ENCODE peak calls at places on chromosomes 13 and 19, in seven cellular contexts. D is esophagus squamous epithelium, G is AG04449, F is psoas muscle, M is ovary, H is cardiac fibroblast, N is AG09309. L is an unnamed sample.

GRCh38 chr13:36919206-36919832 is 719 bp downstream of the SMAD9 start:
- DNase-seq in D (no peak), G (no peak), F (peak), M (peak), H (peak), N (no peak), L (peak)

GRCh38 chr19:57348136-57348535 is 2.9 kb upstream of the ZNF304 start:
- DNase-seq in D (no peak), G (peak), F (no peak), M (no peak), H (peak), N (peak), L (no peak)

GRCh38 chr13:52128714-52129700 is at the start of gene NEK5:
- DNase-seq in D (no peak), G (no peak), F (peak), M (peak), H (peak), N (no peak), L (no peak)

GRCh38 chr13:99276706-99277105 is 18.5 kb upstream of the GPR18 start:
- DNase-seq in D (no peak), G (no peak), F (no peak), M (no peak), H (no peak), N (no peak), L (no peak)

GRCh38 chr13:54687173-54687572 is 1658.6 kb downstream of the OLFM4 start:
- DNase-seq in D (no peak), G (no peak), F (no peak), M (no peak), H (no peak), N (no peak), L (no peak)

GRCh38 chr13:25117312-25117711 is 21.4 kb downstream of the PABPC3 start:
- DNase-seq in D (no peak), G (no peak), F (no peak), M (no peak), H (no peak), N (no peak), L (no peak)

GRCh38 chr13:46388846-46389245 is 1.8 kb upstream of the RUBCNL start:
- DNase-seq in D (no peak), G (no peak), F (no peak), M (no peak), H (no peak), N (no peak), L (no peak)

GRCh38 chr19:34186205-34186604 is 13.9 kb downstream of the LSM14A start:
- DNase-seq in D (no peak), G (no peak), F (no peak), M (no peak), H (no peak), N (no peak), L (no peak)

GRCh38 chr13:111559612-111560423 is 239.4 kb downstream of the TEX29 start:
- DNase-seq in D (no peak), G (no peak), F (no peak), M (no peak), H (no peak), N (no peak), L (no peak)

GRCh38 chr19:7852851-7853759 is 21.1 kb downstream of the PRR36 start:
- DNase-seq in D (no peak), G (no peak), F (peak), M (peak), H (peak), N (no peak), L (no peak)

GRCh38 chr13:50493683-50494082 is 349.8 kb downstream of the DLEU7 start:
- DNase-seq in D (no peak), G (no peak), F (no peak), M (no peak), H (no peak), N (no peak), L (no peak)

GRCh38 chr19:44890366-44891015 is 563 bp upstream of the TOMM40 start:
- DNase-seq in D (peak), G (peak), F (no peak), M (no peak), H (peak), N (peak), L (peak)

GRCh38 chr13:111184685-111185401 is 69.7 kb downstream of the ARHGEF7 start:
- DNase-seq in D (no peak), G (no peak), F (no peak), M (no peak), H (peak), N (no peak), L (no peak)

GRCh38 chr13:62294210-62294609 is 878.6 kb upstream of the PCDH20 start:
- DNase-seq in D (no peak), G (no peak), F (no peak), M (no peak), H (peak), N (no peak), L (no peak)

GRCh38 chr13:23518231-23518630 is 52.0 kb upstream of the TNFRSF19 start:
- DNase-seq in D (no peak), G (no peak), F (no peak), M (no peak), H (no peak), N (no peak), L (no peak)

GRCh38 chr13:112900691-112901091 is 68.3 kb upstream of the MCF2L start:
- DNase-seq in D (no peak), G (no peak), F (no peak), M (no peak), H (no peak), N (no peak), L (no peak)

GRCh38 chr19:6238256-6238642 is 41.5 kb downstream of the MLLT1 start:
- DNase-seq in D (no peak), G (no peak), F (no peak), M (no peak), H (no peak), N (no peak), L (no peak)

GRCh38 chr19:57558525-57558924 is 1.1 kb downstream of the ZNF550 start:
- DNase-seq in D (no peak), G (no peak), F (no peak), M (no peak), H (peak), N (peak), L (no peak)

GRCh38 chr13:92827503-92827902 is 399.1 kb upstream of the GPC6 start:
- DNase-seq in D (no peak), G (no peak), F (no peak), M (no peak), H (no peak), N (no peak), L (no peak)

GRCh38 chr13:25872871-25873607 is 178.8 kb downstream of the SHISA2 start:
- DNase-seq in D (no peak), G (no peak), F (no peak), M (no peak), H (no peak), N (no peak), L (no peak)

GRCh38 chr19:58559275-58560006 is 1.0 kb upstream of the UBE2M start:
- DNase-seq in D (no peak), G (no peak), F (peak), M (peak), H (peak), N (peak), L (peak)

GRCh38 chr13:95349267-95349666 is 48.0 kb upstream of the ABCC4 start:
- DNase-seq in D (no peak), G (no peak), F (no peak), M (no peak), H (peak), N (no peak), L (no peak)

GRCh38 chr13:98796798-98797197 is 44.3 kb upstream of the SLC15A1 start:
- DNase-seq in D (no peak), G (no peak), F (no peak), M (no peak), H (no peak), N (no peak), L (no peak)

GRCh38 chr13:49457221-49457620 is 13.1 kb downstream of the SETDB2 start:
- DNase-seq in D (no peak), G (no peak), F (no peak), M (no peak), H (peak), N (no peak), L (no peak)

GRCh38 chr13:66237411-66238062 is 992.6 kb downstream of the PCDH9 start:
- DNase-seq in D (no peak), G (no peak), F (no peak), M (no peak), H (no peak), N (no peak), L (peak)

GRCh38 chr19:5016781-5017180 is 47.9 kb downstream of the KDM4B start:
- DNase-seq in D (no peak), G (no peak), F (no peak), M (no peak), H (no peak), N (no peak), L (no peak)

GRCh38 chr19:38385057-38385803 is 2.6 kb downstream of the GGN start:
- DNase-seq in D (no peak), G (no peak), F (no peak), M (no peak), H (no peak), N (no peak), L (no peak)

DNA sequence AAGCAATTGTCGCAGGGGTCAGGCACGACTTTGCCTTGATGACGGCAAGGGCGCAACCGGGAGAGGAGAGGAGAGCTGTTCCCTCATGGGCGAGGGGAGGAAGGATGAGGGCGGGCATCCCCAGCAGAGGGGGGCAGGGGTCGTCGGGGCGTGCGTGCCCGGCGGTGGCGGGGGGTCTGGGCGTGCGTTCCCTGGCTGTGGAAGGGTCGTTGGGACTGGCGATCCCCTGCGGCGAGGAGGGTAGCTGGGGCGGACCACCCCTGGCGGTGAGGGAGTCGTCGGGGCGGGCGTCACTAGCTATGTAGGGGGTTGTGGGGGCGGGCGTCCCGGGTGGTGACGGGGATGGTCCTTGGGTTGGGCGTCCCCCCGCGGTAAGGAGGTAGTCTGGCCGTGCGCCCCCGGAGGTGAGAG is 1.7 kb downstream of the COMP start:
- DNase-seq in D (no peak), G (no peak), F (no peak), M (no peak), H (no peak), N (no peak), L (no peak)
- H3K4me3 ChIP-seq in D (no peak), G (no peak), F (peak), M (no peak), H (no peak), N (peak), L (no peak)

GRCh38 chr19:47230122-47230920 is 678 bp downstream of the BBC3 start:
- DNase-seq in D (no peak), G (no peak), F (peak), M (peak), H (peak), N (no peak), L (no peak)
- TF ChIP-seq CTCF in D (peak), G (peak), F (peak), M (peak), H (peak), N (peak), L (peak)

GRCh38 chr13:109402976-109403375 is 383.4 kb downstream of the IRS2 start:
- DNase-seq in D (no peak), G (no peak), F (no peak), M (no peak), H (no peak), N (no peak), L (no peak)
- H3K4me3 ChIP-seq in D (no peak), G (no peak), F (no peak), M (no peak), H (no peak), N (no peak), L (no peak)

GRCh38 chr19:56155124-56155687 is 14.1 kb downstream of the ZNF444 start:
- DNase-seq in D (no peak), G (no peak), F (no peak), M (no peak), H (no peak), N (no peak), L (no peak)
- TF ChIP-seq CTCF in D (peak), G (peak), F (peak), M (no peak), H (peak), N (peak), L (peak)

GRCh38 chr13:44433863-44434262 is 60.2 kb downstream of the SERP2 start:
- DNase-seq in D (no peak), G (no peak), F (no peak), M (no peak), H (no peak), N (no peak), L (no peak)
- H3K4me3 ChIP-seq in D (peak), G (no peak), F (peak), M (peak), H (no peak), N (no peak), L (peak)

DNA sequence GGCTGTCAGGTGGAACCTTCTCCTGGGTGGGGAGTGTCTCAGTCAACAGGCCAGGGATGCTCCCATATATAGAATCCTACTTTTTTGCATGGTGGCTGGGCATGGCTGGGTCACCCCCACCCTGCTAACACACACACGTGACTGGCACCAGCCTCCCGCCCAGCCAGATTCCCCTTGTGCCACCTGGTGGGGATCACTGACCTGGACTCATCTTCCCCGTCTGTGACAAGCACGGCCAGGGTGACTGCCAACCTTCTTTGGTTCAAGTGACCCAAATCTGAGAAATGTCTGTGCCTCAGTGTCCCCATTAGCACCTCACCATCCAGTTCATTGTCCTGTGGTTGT is 1.0 kb downstream of the PKN1 start:
- DNase-seq in D (no peak), G (no peak), F (no peak), M (no peak), H (no peak), N (no peak), L (no peak)
- TF ChIP-seq CTCF in D (no peak), G (no peak), F (no peak), M (no peak), H (no peak), N (no peak), L (no peak)

L was measured in retinal pigment epithelial cell.